ENCODE peak calls at places on chromosome 20, in five cellular contexts. One of them, this sample, is unnamed. For H3K27me3, the result is how much of the 10 kb centered on the place peaks cover.

GRCh38 chr20:50048420-50049166 is 64.4 kb downstream of the UBE2V1 start:
- DNase-seq in breast epithelium: peak
- DNase-seq in uterus: no peak
- DNase-seq in ovary: no peak
- DNase-seq in BJ: no peak
- DNase-seq in this sample: no peak

GRCh38 chr20:40676466-40676865 is 12.6 kb downstream of the MAFB start:
- DNase-seq in breast epithelium: no peak
- DNase-seq in uterus: no peak
- DNase-seq in ovary: no peak
- DNase-seq in BJ: no peak
- DNase-seq in this sample: no peak

GRCh38 chr20:62104791-62105345 is 17.4 kb upstream of the LSM14B start:
- DNase-seq in breast epithelium: no peak
- DNase-seq in uterus: peak
- DNase-seq in ovary: no peak
- DNase-seq in BJ: peak
- DNase-seq in this sample: no peak

GRCh38 chr20:45779011-45779915 is 12.4 kb downstream of the WFDC3 start:
- DNase-seq in breast epithelium: peak
- DNase-seq in uterus: peak
- DNase-seq in ovary: peak
- DNase-seq in BJ: peak
- DNase-seq in this sample: peak

GRCh38 chr20:37430044-37430443 is 84.1 kb downstream of the SRC start:
- DNase-seq in breast epithelium: no peak
- DNase-seq in uterus: no peak
- DNase-seq in ovary: no peak
- DNase-seq in BJ: no peak
- DNase-seq in this sample: no peak

GRCh38 chr20:58512808-58513552 is 2.2 kb downstream of the APCDD1L start:
- DNase-seq in breast epithelium: no peak
- DNase-seq in uterus: no peak
- DNase-seq in ovary: no peak
- DNase-seq in BJ: no peak
- DNase-seq in this sample: no peak

GRCh38 chr20:37327748-37328147 is 18.2 kb upstream of the SRC start:
- DNase-seq in breast epithelium: no peak
- DNase-seq in uterus: peak
- DNase-seq in ovary: peak
- DNase-seq in BJ: peak
- DNase-seq in this sample: peak

GRCh38 chr20:17647391-17648305 is 34.4 kb downstream of the RRBP1 start:
- DNase-seq in breast epithelium: no peak
- DNase-seq in uterus: peak
- DNase-seq in ovary: no peak
- DNase-seq in BJ: no peak
- DNase-seq in this sample: no peak

GRCh38 chr20:37492945-37493344 is 28.1 kb upstream of the NNAT start:
- DNase-seq in breast epithelium: no peak
- DNase-seq in uterus: no peak
- DNase-seq in ovary: no peak
- DNase-seq in BJ: no peak
- DNase-seq in this sample: no peak

GRCh38 chr20:57221916-57222630 is 44.4 kb downstream of the BMP7 start:
- DNase-seq in breast epithelium: no peak
- DNase-seq in uterus: no peak
- DNase-seq in ovary: no peak
- DNase-seq in BJ: no peak
- DNase-seq in this sample: no peak

GRCh38 chr20:45783656-45784294 is 7.9 kb downstream of the WFDC3 start:
- DNase-seq in breast epithelium: peak
- DNase-seq in uterus: no peak
- DNase-seq in ovary: no peak
- DNase-seq in BJ: no peak
- DNase-seq in this sample: no peak

GRCh38 chr20:59153355-59153681 is 10.3 kb upstream of the ZNF831 start:
- DNase-seq in breast epithelium: peak
- DNase-seq in uterus: peak
- DNase-seq in ovary: peak
- DNase-seq in BJ: no peak
- DNase-seq in this sample: no peak

GRCh38 chr20:17449039-17449438 is 82.1 kb downstream of the BFSP1 start:
- DNase-seq in breast epithelium: no peak
- DNase-seq in uterus: no peak
- DNase-seq in ovary: no peak
- DNase-seq in BJ: no peak
- DNase-seq in this sample: no peak

GRCh38 chr20:63344151-63344470 is 17.0 kb downstream of the CHRNA4 start:
- DNase-seq in breast epithelium: no peak
- DNase-seq in uterus: no peak
- DNase-seq in ovary: no peak
- DNase-seq in BJ: no peak
- DNase-seq in this sample: no peak

GRCh38 chr20:10368702-10369041 is 65.3 kb downstream of the MKKS start:
- DNase-seq in breast epithelium: no peak
- DNase-seq in uterus: no peak
- DNase-seq in ovary: no peak
- DNase-seq in BJ: no peak
- DNase-seq in this sample: no peak
- TF ChIP-seq CTCF in breast epithelium: no peak
- TF ChIP-seq CTCF in uterus: no peak
- TF ChIP-seq CTCF in ovary: no peak
- TF ChIP-seq CTCF in BJ: no peak
- TF ChIP-seq CTCF in this sample: no peak

GRCh38 chr20:32891491-32891890 is 32.8 kb downstream of the EFCAB8 start:
- DNase-seq in breast epithelium: no peak
- DNase-seq in uterus: no peak
- DNase-seq in ovary: no peak
- DNase-seq in BJ: no peak
- DNase-seq in this sample: no peak

GRCh38 chr20:32885201-32885600 is 26.5 kb downstream of the EFCAB8 start:
- DNase-seq in breast epithelium: no peak
- DNase-seq in uterus: no peak
- DNase-seq in ovary: no peak
- DNase-seq in BJ: no peak
- DNase-seq in this sample: no peak

GRCh38 chr20:32885952-32886351 is 27.2 kb downstream of the EFCAB8 start:
- DNase-seq in breast epithelium: no peak
- DNase-seq in uterus: no peak
- DNase-seq in ovary: no peak
- DNase-seq in BJ: no peak
- DNase-seq in this sample: no peak

GRCh38 chr20:32886652-32887051 is 27.9 kb downstream of the EFCAB8 start:
- DNase-seq in breast epithelium: no peak
- DNase-seq in uterus: no peak
- DNase-seq in ovary: no peak
- DNase-seq in BJ: no peak
- DNase-seq in this sample: no peak

DNA sequence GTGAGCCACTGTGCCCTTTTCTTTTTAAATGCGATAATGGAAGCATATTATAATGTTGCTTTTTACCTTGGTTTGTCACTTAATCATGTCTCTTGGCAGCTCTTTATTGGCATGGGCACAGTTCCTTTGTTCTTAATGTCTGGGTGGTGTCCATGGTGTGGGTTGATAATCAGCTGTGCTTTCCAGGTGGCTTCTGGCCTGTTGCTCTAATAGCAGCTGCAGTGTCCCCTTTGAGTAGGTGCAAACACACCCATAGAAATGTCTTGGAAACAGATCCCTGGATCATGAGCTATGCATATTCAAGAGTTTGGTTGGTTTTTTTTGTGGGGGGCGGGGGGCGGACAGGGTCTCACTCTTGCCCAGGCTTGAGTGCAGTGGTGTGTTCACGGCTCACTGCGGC is 29.9 kb downstream of the EFCAB8 start:
- DNase-seq in breast epithelium: no peak
- DNase-seq in uterus: no peak
- DNase-seq in ovary: no peak
- DNase-seq in BJ: no peak
- DNase-seq in this sample: no peak
- H3K27me3 ChIP-seq in breast epithelium: under half
- H3K27me3 ChIP-seq in uterus: under half
- H3K27me3 ChIP-seq in ovary: under half
- H3K27me3 ChIP-seq in BJ: under half
- H3K27me3 ChIP-seq in this sample: under half

GRCh38 chr20:31517373-31517772 is 3.1 kb downstream of the HM13 start:
- DNase-seq in breast epithelium: no peak
- DNase-seq in uterus: no peak
- DNase-seq in ovary: no peak
- DNase-seq in BJ: no peak
- DNase-seq in this sample: no peak
- TF ChIP-seq CTCF in breast epithelium: no peak
- TF ChIP-seq CTCF in uterus: no peak
- TF ChIP-seq CTCF in ovary: no peak
- TF ChIP-seq CTCF in BJ: peak
- TF ChIP-seq CTCF in this sample: no peak

GRCh38 chr20:43322851-43323250 is 133.1 kb upstream of the PTPRT start:
- DNase-seq in breast epithelium: no peak
- DNase-seq in uterus: no peak
- DNase-seq in ovary: no peak
- DNase-seq in BJ: no peak
- DNase-seq in this sample: no peak
- H3K27me3 ChIP-seq in breast epithelium: under half
- H3K27me3 ChIP-seq in uterus: under half
- H3K27me3 ChIP-seq in ovary: under half
- H3K27me3 ChIP-seq in BJ: under half
- H3K27me3 ChIP-seq in this sample: under half